ENCODE peak calls at places on chromosomes 5 and 9, in ten cellular contexts. Y is K562, Z is endothelial cell of umbilical vein, O is uterus, H is esophagus squamous epithelium, V is vagina, R is IMR-90, F is A549, U is GM12891, I is stomach. C is an unnamed sample.
A peak's percentile ranks its signal among the peaks of the same experiment; 100 is the strongest.

GRCh38 chr9:18238254-18238653 is 235.7 kb upstream of the ADAMTSL1 start:
- DNase-seq in Y (no peak), Z (peak; percentile 97), O (no peak), H (no peak), V (no peak), R (peak; percentile 71), F (no peak), U (no peak), I (no peak), C (no peak)

GRCh38 chr9:136117291-136118060 is 1.2 kb downstream of the TMEM250 start:
- DNase-seq in Y (no peak), Z (no peak), O (no peak), H (no peak), V (no peak), R (no peak), F (no peak), U (no peak), I (peak; percentile 63), C (no peak)

GRCh38 chr9:71004196-71004595 is 117.2 kb downstream of the TRPM3 start:
- DNase-seq in Y (no peak), Z (no peak), O (no peak), H (no peak), V (no peak), R (peak; percentile 30), F (no peak), U (no peak), I (no peak), C (no peak)

GRCh38 chr9:93676310-93677054 is 100.1 kb downstream of the PHF2 start:
- DNase-seq in Y (no peak), Z (no peak), O (peak; percentile 10), H (no peak), V (no peak), R (no peak), F (no peak), U (no peak), I (peak; percentile 20), C (peak; percentile 33)

GRCh38 chr5:127298623-127299022 is 8.0 kb downstream of the MEGF10 start:
- DNase-seq in Y (no peak), Z (no peak), O (no peak), H (no peak), V (no peak), R (no peak), F (no peak), U (no peak), I (no peak), C (no peak)

GRCh38 chr5:31990296-31990695 is 183.8 kb downstream of the GOLPH3 start:
- DNase-seq in Y (no peak), Z (no peak), O (no peak), H (no peak), V (no peak), R (no peak), F (no peak), U (no peak), I (no peak), C (no peak)

GRCh38 chr5:120545007-120545406 is 80.9 kb downstream of the PRR16 start:
- DNase-seq in Y (no peak), Z (no peak), O (no peak), H (no peak), V (no peak), R (no peak), F (no peak), U (no peak), I (no peak), C (no peak)

GRCh38 chr5:38640012-38640395 is 83.6 kb upstream of the LIFR start:
- DNase-seq in Y (no peak), Z (no peak), O (no peak), H (no peak), V (no peak), R (peak; percentile 24), F (no peak), U (no peak), I (no peak), C (no peak)

GRCh38 chr9:131661954-131662621 is 77.8 kb downstream of the RAPGEF1 start:
- DNase-seq in Y (peak; percentile 53), Z (peak; percentile 41), O (no peak), H (no peak), V (no peak), R (no peak), F (no peak), U (no peak), I (no peak), C (no peak)

GRCh38 chr5:151155777-151156731 is 1.5 kb downstream of the ANXA6 start:
- DNase-seq in Y (no peak), Z (peak; percentile 36), O (no peak), H (no peak), V (no peak), R (peak; percentile 68), F (no peak), U (no peak), I (no peak), C (peak; percentile 44)

GRCh38 chr9:115283395-115283794 is 165.4 kb upstream of the TNC start:
- DNase-seq in Y (no peak), Z (no peak), O (no peak), H (no peak), V (no peak), R (no peak), F (no peak), U (no peak), I (no peak), C (no peak)

GRCh38 chr5:139178948-139179347 is 19.2 kb downstream of the SIL1 start:
- DNase-seq in Y (peak; percentile 55), Z (no peak), O (peak; percentile 51), H (no peak), V (no peak), R (peak; percentile 41), F (no peak), U (no peak), I (peak; percentile 73), C (peak; percentile 74)

GRCh38 chr9:136484153-136485048 is 1.6 kb upstream of the SEC16A start:
- DNase-seq in Y (no peak), Z (no peak), O (peak; percentile 53), H (no peak), V (no peak), R (no peak), F (no peak), U (no peak), I (peak; percentile 76), C (peak; percentile 54)

GRCh38 chr5:12522116-12522515 is 617.9 kb upstream of the CTNND2 start:
- DNase-seq in Y (no peak), Z (no peak), O (no peak), H (no peak), V (no peak), R (no peak), F (no peak), U (no peak), I (no peak), C (no peak)

GRCh38 chr5:160262665-160263064 is 33.4 kb downstream of the FABP6 start:
- DNase-seq in Y (peak; percentile 55), Z (peak; percentile 78), O (no peak), H (no peak), V (no peak), R (no peak), F (no peak), U (no peak), I (no peak), C (no peak)

GRCh38 chr5:167415779-167416761 is 875.4 kb upstream of the WWC1 start:
- DNase-seq in Y (no peak), Z (no peak), O (no peak), H (no peak), V (no peak), R (no peak), F (no peak), U (no peak), I (no peak), C (no peak)
- TF ChIP-seq POLR2A in Y (no peak), Z (no peak), O (no peak), H (no peak), V (no peak), R (no peak), F (no peak), U (no peak), I (no peak), C (no peak)

DNA sequence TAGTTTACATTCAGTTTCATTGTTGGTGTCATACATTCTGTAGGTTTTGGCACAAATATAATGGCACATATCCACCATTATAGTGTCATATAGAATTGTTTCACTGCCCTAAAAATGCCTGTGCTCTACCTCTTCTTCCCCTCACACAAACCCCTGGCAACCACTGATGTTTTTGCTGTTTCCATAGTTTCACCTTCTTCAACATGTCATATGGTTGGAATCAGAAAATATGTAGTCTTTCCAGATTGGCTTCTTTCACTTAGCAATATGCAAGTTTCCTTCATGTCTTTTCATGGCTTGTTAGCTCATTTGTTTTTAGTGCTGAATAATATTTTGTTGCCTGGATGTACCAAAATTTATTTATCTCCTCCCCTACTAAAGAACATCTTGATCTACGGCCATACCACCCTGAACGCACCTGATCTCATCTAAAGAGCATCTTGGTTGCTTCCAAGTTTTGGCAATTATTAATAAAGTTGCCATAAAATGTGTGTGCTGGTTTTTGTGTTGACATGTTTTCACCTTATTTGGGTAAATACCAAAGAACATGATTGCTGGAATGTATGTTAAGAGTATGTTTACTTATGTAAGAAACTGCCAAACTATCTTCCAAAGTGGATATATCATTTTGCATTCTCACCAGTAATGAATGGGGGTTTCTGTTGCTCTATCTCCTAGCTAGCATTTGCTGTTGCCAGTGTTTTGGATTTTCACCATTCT is 17.0 kb upstream of the CDK20 start:
- DNase-seq in Y (no peak), Z (no peak), O (no peak), H (no peak), V (no peak), R (no peak), F (no peak), U (no peak), I (no peak), C (no peak)
- TF ChIP-seq POLR2A in Y (no peak), Z (no peak), O (no peak), H (no peak), V (no peak), R (no peak), F (no peak), U (no peak), I (no peak), C (no peak)

DNA sequence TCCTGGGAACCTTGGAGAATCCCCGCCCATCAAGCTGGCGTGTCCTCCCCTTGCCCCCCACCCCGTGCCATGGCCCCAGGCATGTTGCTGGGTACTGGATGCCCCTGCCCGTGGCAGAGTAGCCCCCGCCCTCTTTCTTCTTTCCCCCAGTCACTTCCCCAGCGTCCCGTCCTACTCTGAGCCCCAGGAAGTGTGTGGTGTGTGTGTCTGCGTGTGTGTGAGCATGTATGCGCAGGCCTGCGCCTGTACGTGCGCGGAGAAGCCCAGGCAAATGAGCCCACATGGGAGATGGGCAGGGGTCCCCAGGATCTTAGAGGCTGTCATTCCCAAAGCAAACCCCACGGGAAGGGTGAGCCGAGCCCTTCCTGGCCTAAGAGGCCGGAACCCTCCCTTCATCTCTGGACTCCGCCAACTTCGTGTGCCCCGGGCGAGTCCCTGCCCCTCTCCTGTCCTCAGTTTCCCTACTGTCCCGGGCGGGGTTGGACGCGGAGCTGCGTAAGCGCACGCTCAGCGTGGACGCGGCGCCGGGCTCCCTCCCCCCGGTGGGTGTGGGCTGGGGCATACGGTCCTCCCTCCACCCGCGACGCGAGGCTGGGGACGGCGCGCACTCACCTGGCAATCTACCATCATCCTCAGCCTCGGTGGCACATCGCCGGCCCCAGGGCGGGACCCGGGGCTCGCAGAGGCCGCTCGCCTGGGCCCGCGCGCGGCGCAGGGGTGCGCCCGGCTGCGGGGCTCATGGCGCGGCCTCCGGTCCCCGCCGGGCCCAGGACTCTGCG is 15.2 kb downstream of the GBGT1 start:
- DNase-seq in Y (no peak), Z (peak; percentile 47), O (peak; percentile 68), H (no peak), V (no peak), R (peak; percentile 38), F (peak; percentile 40), U (no peak), I (peak; percentile 68), C (peak; percentile 74)
- TF ChIP-seq POLR2A in Y (peak; percentile 44), Z (peak; percentile 35), O (peak; percentile 19), H (peak; percentile 39), V (peak; percentile 26), R (peak; percentile 61), F (no peak), U (no peak), I (no peak), C (peak; percentile 58)

GRCh38 chr5:178212241-178213002 is 8.1 kb downstream of the HNRNPAB start:
- DNase-seq in Y (no peak), Z (no peak), O (no peak), H (no peak), V (no peak), R (no peak), F (no peak), U (no peak), I (no peak), C (no peak)
- TF ChIP-seq POLR2A in Y (peak; percentile 71), Z (peak; percentile 13), O (no peak), H (no peak), V (no peak), R (no peak), F (no peak), U (no peak), I (no peak), C (no peak)

C was measured in adrenal gland.